ENCODE peak calls at places on chromosomes 1 and 21, in eight cellular contexts. X, C, S, T, B, K, I and H are unnamed samples.

GRCh38 chr1:41155105-41155504 is 87.0 kb downstream of the SCMH1 start:
- DNase-seq in I (no peak), K (no peak), T (peak; percentile 73), S (no peak), X (no peak), B (no peak), C (no peak), H (no peak)

GRCh38 chr1:22969224-22969829 is 3.3 kb downstream of the LACTBL1 start:
- DNase-seq in T (peak; percentile 71), X (no peak), K (no peak), S (peak; percentile 90), C (peak; percentile 61), I (no peak), B (peak; percentile 83), H (no peak)

GRCh38 chr1:18192182-18192581 is 84.6 kb downstream of the IGSF21 start:
- DNase-seq in C (no peak), K (no peak), S (no peak), I (no peak), T (no peak), X (no peak), B (no peak), H (no peak)

GRCh38 chr1:4468804-4469514 is 185.4 kb upstream of the AJAP1 start:
- DNase-seq in X (no peak), S (no peak), I (no peak), C (no peak), B (no peak), T (no peak), K (no peak), H (no peak)

GRCh38 chr21:15730484-15731242 is 881 bp downstream of the USP25 start:
- DNase-seq in I (no peak), X (no peak), S (no peak), B (no peak), K (no peak), T (peak; percentile 25), C (no peak), H (no peak)

GRCh38 chr1:235952950-235953615 is 86.4 kb upstream of the LYST start:
- DNase-seq in C (no peak), X (no peak), S (no peak), T (peak; percentile 50), I (no peak), B (no peak), K (no peak), H (no peak)

GRCh38 chr1:84156210-84156621 is 12.1 kb downstream of the PRKACB start:
- DNase-seq in K (no peak), T (peak; percentile 94), S (peak; percentile 90), C (no peak), B (peak; percentile 90), I (no peak), X (no peak), H (no peak)

GRCh38 chr21:41460578-41461527 is 34.8 kb downstream of the MX1 start:
- DNase-seq in C (peak; percentile 16), I (peak; percentile 86), S (peak; percentile 72), K (peak; percentile 59), T (peak; percentile 73), X (peak; percentile 12), B (peak; percentile 78), H (no peak)

GRCh38 chr1:8733463-8733862 is 84.0 kb downstream of the RERE start:
- DNase-seq in I (no peak), T (peak; percentile 83), X (no peak), S (no peak), K (no peak), B (no peak), C (no peak), H (no peak)

GRCh38 chr1:15352122-15352957 is 57.3 kb upstream of the EFHD2 start:
- DNase-seq in I (peak; percentile 46), T (peak; percentile 98), C (peak; percentile 76), X (no peak), K (no peak), B (peak; percentile 76), S (peak; percentile 84), H (no peak)

GRCh38 chr1:159829822-159830455 is 3.3 kb downstream of the SLAMF8 start:
- DNase-seq in S (peak; percentile 81), X (no peak), K (no peak), T (no peak), B (peak; percentile 90), I (peak; percentile 39), C (no peak), H (no peak)

GRCh38 chr1:159828176-159828575 is 1.5 kb downstream of the SLAMF8 start:
- DNase-seq in S (no peak), I (no peak), B (no peak), T (peak; percentile 19), K (no peak), X (no peak), C (no peak), H (no peak)

GRCh38 chr1:159827549-159827948 is 876 bp downstream of the SLAMF8 start:
- DNase-seq in K (no peak), T (no peak), I (no peak), X (no peak), B (no peak), S (no peak), C (no peak), H (no peak)

GRCh38 chr1:159830737-159831136 is 4.1 kb downstream of the SLAMF8 start:
- DNase-seq in X (no peak), S (no peak), C (no peak), B (no peak), K (no peak), T (no peak), I (no peak), H (no peak)

DNA sequence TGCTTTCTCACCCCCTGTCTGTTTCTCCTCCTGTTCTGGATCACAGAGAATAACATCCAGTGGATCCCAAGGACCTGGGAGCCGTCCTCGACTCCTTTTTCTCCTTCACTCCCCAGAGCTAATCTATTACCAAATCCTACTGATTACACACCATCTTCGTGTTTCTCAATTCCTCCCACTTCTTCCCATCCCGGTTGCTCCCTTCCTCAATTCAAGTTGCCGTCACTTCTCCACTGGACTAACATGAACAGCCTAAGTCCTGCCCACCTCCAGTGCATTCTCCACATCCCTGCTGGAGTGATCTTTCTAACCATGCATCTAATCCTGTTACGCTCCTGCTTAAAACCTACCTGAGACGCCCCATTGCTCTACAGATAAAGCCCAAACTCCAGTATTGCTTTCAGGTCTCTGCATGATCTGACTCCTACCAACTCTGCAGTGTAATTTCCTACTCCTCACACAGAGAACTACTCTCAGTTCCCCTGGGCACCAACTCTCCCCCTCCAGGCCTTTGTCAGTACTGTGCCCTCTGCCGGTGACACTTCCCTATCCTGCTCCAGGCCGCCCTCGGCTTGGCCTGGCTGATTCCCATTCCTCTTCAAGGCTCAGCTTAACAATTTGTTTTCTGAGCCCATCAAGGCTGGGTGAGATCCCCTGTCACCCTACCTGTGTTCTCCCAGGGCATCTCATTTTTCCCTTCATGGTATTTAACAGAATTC is 2.4 kb downstream of the SLAMF8 start:
- DNase-seq in K (peak; percentile 28), B (peak; percentile 32), S (no peak), C (no peak), T (no peak), I (peak; percentile 67), X (no peak), H (no peak)
- TF ChIP-seq CTCF in K (peak; percentile 53), B (peak; percentile 26), S (no peak), C (peak; percentile 52), T (no peak), I (peak; percentile 26), X (peak; percentile 55), H (peak; percentile 40)

DNA sequence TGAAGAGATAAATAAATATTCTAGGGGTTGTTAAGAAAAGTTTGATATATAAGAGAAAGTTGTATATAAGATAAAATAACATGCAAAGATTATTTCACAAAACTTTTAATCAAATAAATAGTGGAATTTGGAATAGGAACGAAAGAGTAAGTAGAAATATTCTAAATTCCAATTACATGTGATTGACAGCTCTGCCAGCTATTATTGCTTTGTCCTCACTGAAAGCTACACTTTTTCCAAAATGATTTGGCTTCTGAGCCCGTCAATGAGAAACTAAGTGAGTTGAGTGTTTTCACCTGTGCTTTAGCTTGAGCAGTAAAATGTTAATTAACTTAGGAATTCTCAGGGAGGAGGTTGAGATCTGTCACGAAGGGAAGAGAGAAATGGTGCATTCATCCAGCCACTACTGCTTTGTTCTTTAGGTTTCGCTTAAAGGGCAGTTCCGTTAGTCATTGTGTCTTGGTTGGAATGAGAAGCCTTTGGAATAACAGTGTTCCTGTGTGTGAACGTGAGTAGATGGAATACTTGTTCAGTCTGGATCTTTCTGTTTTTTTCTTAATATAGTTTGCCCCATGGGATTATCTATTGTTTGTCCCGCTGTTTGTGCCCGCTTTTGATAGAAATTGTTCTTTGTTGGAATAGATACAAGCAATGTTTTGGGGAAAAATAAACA is 63.3 kb upstream of the CR1L start:
- DNase-seq in S (no peak), T (no peak), I (no peak), B (no peak), C (no peak), X (no peak), K (no peak), H (no peak)
- TF ChIP-seq CTCF in S (no peak), T (no peak), I (no peak), B (no peak), C (no peak), X (no peak), K (no peak), H (no peak)

GRCh38 chr1:116485071-116485735 is 85.6 kb downstream of the CD58 start:
- DNase-seq in C (peak; percentile 64), I (peak; percentile 94), S (peak; percentile 78), B (peak; percentile 87), X (peak; percentile 52), K (peak; percentile 95), T (peak; percentile 94), H (peak; percentile 94)

GRCh38 chr1:116485976-116486375 is 84.8 kb downstream of the CD58 start:
- DNase-seq in C (no peak), K (no peak), X (no peak), B (peak; percentile 83), T (no peak), S (peak; percentile 37), I (no peak), H (no peak)

GRCh38 chr1:116483481-116484309 is 87.1 kb downstream of the CD58 start:
- DNase-seq in X (no peak), T (no peak), I (peak; percentile 89), K (no peak), C (no peak), B (no peak), S (peak; percentile 5), H (no peak)

GRCh38 chr1:116481934-116482333 is 88.9 kb downstream of the CD58 start:
- DNase-seq in X (no peak), I (no peak), S (no peak), B (no peak), K (no peak), T (no peak), C (no peak), H (no peak)

GRCh38 chr1:116482490-116482889 is 88.3 kb downstream of the CD58 start:
- DNase-seq in B (no peak), K (no peak), X (no peak), T (no peak), C (no peak), S (no peak), I (no peak), H (no peak)
- TF ChIP-seq CTCF in B (no peak), K (no peak), X (no peak), T (no peak), C (no peak), S (no peak), I (no peak), H (no peak)

GRCh38 chr1:56189946-56190920 is 389.1 kb downstream of the PLPP3 start:
- DNase-seq in S (no peak), C (no peak), K (peak; percentile 16), B (no peak), X (no peak), T (no peak), I (no peak), H (no peak)
- TF ChIP-seq CTCF in S (peak; percentile 8), C (peak; percentile 24), K (peak; percentile 53), B (peak; percentile 7), X (peak; percentile 33), T (peak; percentile 48), I (peak; percentile 25), H (peak; percentile 42)